ENCODE peak calls at places on chromosome 16, in nine cellular contexts. A, T, R, Y, X, J, S, Z and U are unnamed samples. For H3K4me1, the result is how much of the 10 kb centered on the place peaks cover.

GRCh38 chr16:69564845-69565610 is 738 bp upstream of the NFAT5 start:
- DNase-seq in A (no peak), T (peak), R (peak), Y (no peak), X (no peak), J (no peak), S (no peak), Z (no peak), U (no peak)

GRCh38 chr16:79301036-79301435 is 299.5 kb downstream of the MAF start:
- DNase-seq in A (no peak), T (no peak), R (no peak), Y (no peak), X (no peak), J (no peak), S (no peak), Z (no peak), U (no peak)

GRCh38 chr16:21598676-21599157 is 660 bp upstream of the METTL9 start:
- DNase-seq in A (no peak), T (peak), R (peak), Y (no peak), X (no peak), J (peak), S (no peak), Z (peak), U (no peak)

GRCh38 chr16:26594666-26595065 is 472.1 kb upstream of the C16orf82 start:
- DNase-seq in A (no peak), T (no peak), R (no peak), Y (no peak), X (no peak), J (no peak), S (no peak), Z (no peak), U (no peak)

GRCh38 chr16:76656951-76657498 is 379.8 kb downstream of the CNTNAP4 start:
- DNase-seq in A (no peak), T (no peak), R (no peak), Y (no peak), X (no peak), J (no peak), S (no peak), Z (no peak), U (no peak)

GRCh38 chr16:65070831-65071230 is 51.0 kb downstream of the CDH11 start:
- DNase-seq in A (peak), T (peak), R (peak), Y (peak), X (no peak), J (peak), S (peak), Z (peak), U (peak)

GRCh38 chr16:10921536-10922327 is 20.5 kb downstream of the DEXI start:
- DNase-seq in A (peak), T (no peak), R (peak), Y (no peak), X (no peak), J (no peak), S (no peak), Z (no peak), U (no peak)

GRCh38 chr16:64269756-64270155 is 852.1 kb downstream of the CDH11 start:
- DNase-seq in A (no peak), T (no peak), R (no peak), Y (no peak), X (no peak), J (no peak), S (no peak), Z (no peak), U (no peak)

GRCh38 chr16:72422308-72422897 is 250.4 kb upstream of the PMFBP1 start:
- DNase-seq in A (no peak), T (no peak), R (no peak), Y (no peak), X (no peak), J (peak), S (no peak), Z (no peak), U (no peak)

GRCh38 chr16:987846-988245 is 6.3 kb downstream of the SOX8 start:
- DNase-seq in A (no peak), T (no peak), R (no peak), Y (no peak), X (no peak), J (no peak), S (no peak), Z (no peak), U (no peak)

GRCh38 chr16:26863971-26864370 is 202.8 kb upstream of the C16orf82 start:
- DNase-seq in A (no peak), T (no peak), R (no peak), Y (no peak), X (no peak), J (no peak), S (no peak), Z (no peak), U (no peak)

GRCh38 chr16:73025506-73026131 is 22.3 kb downstream of the ZFHX3 start:
- DNase-seq in A (no peak), T (no peak), R (peak), Y (no peak), X (no peak), J (peak), S (no peak), Z (no peak), U (no peak)

GRCh38 chr16:11411059-11411550 is 65.8 kb downstream of the RMI2 start:
- DNase-seq in A (no peak), T (no peak), R (no peak), Y (no peak), X (no peak), J (peak), S (no peak), Z (no peak), U (no peak)

GRCh38 chr16:72646615-72647014 is 401.3 kb downstream of the ZFHX3 start:
- DNase-seq in A (no peak), T (no peak), R (peak), Y (no peak), X (no peak), J (no peak), S (no peak), Z (no peak), U (no peak)

GRCh38 chr16:85983064-85983463 is 84.1 kb downstream of the IRF8 start:
- DNase-seq in A (no peak), T (no peak), R (no peak), Y (no peak), X (no peak), J (no peak), S (no peak), Z (no peak), U (peak)

GRCh38 chr16:82041542-82041941 is 6.5 kb downstream of the HSD17B2 start:
- DNase-seq in A (no peak), T (no peak), R (no peak), Y (no peak), X (no peak), J (no peak), S (no peak), Z (no peak), U (no peak)

GRCh38 chr16:28982949-28983348 is 1.9 kb upstream of the LAT start:
- DNase-seq in A (no peak), T (no peak), R (no peak), Y (no peak), X (no peak), J (peak), S (no peak), Z (no peak), U (no peak)

GRCh38 chr16:14105976-14106375 is 34.9 kb downstream of the MRTFB start:
- DNase-seq in A (no peak), T (no peak), R (no peak), Y (no peak), X (no peak), J (peak), S (no peak), Z (no peak), U (no peak)

GRCh38 chr16:877242-878065 is 76.9 kb upstream of the GNG13 start:
- DNase-seq in A (no peak), T (no peak), R (no peak), Y (no peak), X (no peak), J (no peak), S (no peak), Z (no peak), U (no peak)

GRCh38 chr16:76125871-76126270 is 151.3 kb upstream of the CNTNAP4 start:
- DNase-seq in A (no peak), T (peak), R (no peak), Y (no peak), X (no peak), J (no peak), S (no peak), Z (no peak), U (no peak)

GRCh38 chr16:66135376-66135775 is 231.1 kb upstream of the CDH5 start:
- DNase-seq in A (peak), T (no peak), R (peak), Y (peak), X (no peak), J (no peak), S (peak), Z (peak), U (no peak)

GRCh38 chr16:17447273-17447672 is 23.5 kb downstream of the XYLT1 start:
- DNase-seq in A (no peak), T (no peak), R (no peak), Y (no peak), X (no peak), J (no peak), S (no peak), Z (no peak), U (no peak)

DNA sequence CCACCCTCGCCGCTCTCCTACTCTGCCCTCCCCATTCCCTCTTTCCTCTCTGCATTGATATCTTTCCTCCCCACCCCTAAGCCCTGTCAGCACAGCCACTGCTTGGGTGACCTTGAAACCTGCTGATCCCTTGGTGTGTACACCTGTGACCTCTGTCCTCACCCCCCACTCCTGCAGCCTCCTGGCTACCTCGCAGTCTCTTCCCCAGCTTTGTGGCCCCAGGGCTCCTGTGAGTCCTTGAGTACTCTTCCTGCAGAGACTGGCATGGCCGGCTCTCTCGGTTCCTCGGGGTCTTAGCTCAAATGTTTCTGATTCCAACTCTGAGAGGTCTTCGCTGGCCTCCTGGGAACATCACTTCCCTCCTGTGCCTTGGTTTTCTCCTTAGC is 31.7 kb downstream of the ADCY7 start:
- DNase-seq in A (no peak), T (no peak), R (no peak), Y (no peak), X (no peak), J (no peak), S (peak), Z (no peak), U (peak)
- H3K4me1 ChIP-seq in A (under half), T (under half), R (under half), Y (under half), X (under half), J (under half), S (under half), Z (under half), U (under half)

DNA sequence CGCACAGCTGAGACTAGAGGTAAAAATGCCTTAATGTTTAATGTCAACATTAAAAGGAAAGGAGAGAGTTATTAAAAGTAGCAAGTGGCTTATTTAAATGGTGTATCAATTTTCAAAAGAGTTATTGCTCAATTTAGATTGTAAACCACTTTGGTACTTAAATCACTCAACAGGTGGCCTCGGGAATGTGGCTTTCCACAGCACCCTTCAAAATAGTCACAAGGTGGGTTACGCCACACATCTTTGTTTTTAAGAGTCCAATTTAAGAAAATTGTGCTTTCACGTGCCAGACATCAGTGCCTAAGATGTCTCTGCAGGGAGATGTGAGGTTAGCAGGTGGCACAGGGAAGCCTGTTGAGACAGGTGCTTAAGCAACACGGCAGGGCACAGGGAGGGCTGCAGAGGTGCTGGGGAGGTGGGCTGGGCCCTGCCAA is 27.5 kb upstream of the ADCY7 start:
- DNase-seq in A (no peak), T (no peak), R (no peak), Y (no peak), X (no peak), J (peak), S (no peak), Z (no peak), U (no peak)
- H3K4me1 ChIP-seq in A (under half), T (under half), R (under half), Y (under half), X (under half), J (under half), S (under half), Z (under half), U (under half)

GRCh38 chr16:12548270-12548983 is 255.3 kb downstream of the CPPED1 start:
- DNase-seq in A (no peak), T (no peak), R (no peak), Y (no peak), X (no peak), J (no peak), S (no peak), Z (no peak), U (no peak)

GRCh38 chr16:12553191-12553590 is 250.5 kb downstream of the CPPED1 start:
- DNase-seq in A (no peak), T (peak), R (no peak), Y (no peak), X (peak), J (no peak), S (no peak), Z (no peak), U (no peak)

GRCh38 chr16:12547608-12547922 is 256.1 kb downstream of the CPPED1 start:
- DNase-seq in A (no peak), T (no peak), R (no peak), Y (no peak), X (no peak), J (no peak), S (no peak), Z (no peak), U (no peak)

GRCh38 chr16:12551530-12551929 is 252.2 kb downstream of the CPPED1 start:
- DNase-seq in A (no peak), T (no peak), R (no peak), Y (no peak), X (no peak), J (no peak), S (no peak), Z (no peak), U (no peak)

DNA sequence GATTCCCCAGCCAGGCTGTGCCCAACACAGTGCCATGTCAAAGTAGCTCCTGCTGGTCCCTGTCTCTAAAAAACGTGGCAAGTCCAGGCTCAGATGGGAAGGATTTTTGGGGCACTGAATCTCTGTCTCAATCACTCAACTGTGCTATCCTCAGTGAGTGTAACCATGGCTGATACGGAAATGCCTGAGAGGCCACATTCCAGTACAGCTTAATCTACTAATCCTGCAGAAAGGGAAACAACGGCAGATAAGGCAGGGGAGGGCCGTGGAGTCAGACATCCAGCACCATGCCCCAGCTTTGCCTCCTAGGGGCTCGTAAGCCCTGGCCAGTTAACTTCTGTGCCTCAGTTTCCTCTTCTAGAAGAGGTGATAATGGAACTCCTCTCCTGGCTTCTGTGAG is 251.7 kb downstream of the CPPED1 start:
- DNase-seq in A (no peak), T (no peak), R (peak), Y (no peak), X (no peak), J (no peak), S (no peak), Z (no peak), U (no peak)
- H3K4me1 ChIP-seq in A (under half), T (under half), R (under half), Y (under half), X (under half), J (under half), S (under half), Z (under half), U (under half)

GRCh38 chr16:87690911-87691685 is 74.7 kb downstream of the KLHDC4 start:
- DNase-seq in A (no peak), T (no peak), R (no peak), Y (no peak), X (no peak), J (peak), S (no peak), Z (no peak), U (no peak)
- H3K4me1 ChIP-seq in A (under half), T (under half), R (under half), Y (under half), X (under half), J (under half), S (under half), Z (under half), U (under half)

GRCh38 chr16:75114946-75115825 is 1.4 kb downstream of the LDHD start:
- DNase-seq in A (no peak), T (no peak), R (no peak), Y (no peak), X (no peak), J (peak), S (no peak), Z (no peak), U (no peak)
- H3K4me1 ChIP-seq in A (half or more), T (under half), R (under half), Y (under half), X (under half), J (under half), S (under half), Z (under half), U (under half)